ENCODE peak calls at places on chromosome 22, in ten cellular contexts. L is mammary epithelial cell; T is IMR-90; E is HCT116; Y is fibroblast of lung; J is BE2C; N is MM.1S; P is Caco-2; U is CD8-positive, alpha-beta T cell; I is sigmoid colon. Q is an unnamed sample. For H3K9me3 and H3K4me1, the result is how much of the 10 kb centered on the place peaks cover.

GRCh38 chr22:25494774-25495173 is 69.7 kb upstream of the GRK3 start:
- DNase-seq in Y (no peak), J (no peak), I (no peak), T (no peak), N (peak), U (no peak), L (no peak), E (no peak), P (no peak), Q (no peak)

GRCh38 chr22:45597460-45598192 is 74.0 kb upstream of the ATXN10 start:
- DNase-seq in N (no peak), U (no peak), I (no peak), T (no peak), L (no peak), E (no peak), P (peak), Y (no peak), J (no peak), Q (no peak)

GRCh38 chr22:32801001-32801435 is 487 bp upstream of the TIMP3 start:
- DNase-seq in I (no peak), N (no peak), T (no peak), P (no peak), Y (peak), J (no peak), E (no peak), U (no peak), L (no peak), Q (no peak)

GRCh38 chr22:45319319-45319675 is 9.6 kb downstream of the FAM118A start:
- DNase-seq in N (no peak), P (no peak), I (peak), U (peak), Y (peak), J (peak), E (no peak), T (peak), L (no peak), Q (no peak)

GRCh38 chr22:32996702-32997101 is 61.5 kb downstream of the SYN3 start:
- DNase-seq in N (no peak), T (no peak), Y (no peak), P (no peak), I (peak), L (peak), J (no peak), E (no peak), U (no peak), Q (peak)

GRCh38 chr22:41638124-41638523 is 17.0 kb downstream of the XRCC6 start:
- DNase-seq in Y (no peak), U (no peak), N (no peak), I (no peak), T (no peak), E (no peak), J (no peak), L (no peak), P (no peak), Q (no peak)

GRCh38 chr22:17418890-17419324 is 49.6 kb downstream of the CECR2 start:
- DNase-seq in E (no peak), L (no peak), U (no peak), I (no peak), J (no peak), P (no peak), Y (no peak), T (no peak), N (no peak), Q (no peak)

GRCh38 chr22:29689872-29690213 is 30.0 kb upstream of the CABP7 start:
- DNase-seq in I (no peak), J (peak), U (peak), P (no peak), Y (peak), L (peak), N (peak), T (peak), E (no peak), Q (peak)

GRCh38 chr22:29784451-29785361 is 17.5 kb downstream of the UQCR10 start:
- DNase-seq in P (no peak), L (no peak), Y (peak), J (no peak), T (peak), U (no peak), N (no peak), E (no peak), I (no peak), Q (no peak)

GRCh38 chr22:45580703-45581381 is 78.2 kb downstream of the FBLN1 start:
- DNase-seq in Y (no peak), E (no peak), U (no peak), P (no peak), J (no peak), L (no peak), T (no peak), N (no peak), I (no peak), Q (no peak)

GRCh38 chr22:19178065-19178658 is 374 bp downstream of the SLC25A1 start:
- DNase-seq in E (no peak), N (peak), P (peak), L (peak), T (peak), I (peak), J (peak), U (peak), Y (peak), Q (peak)

GRCh38 chr22:18023509-18024275 is 669 bp downstream of the MICAL3 start:
- DNase-seq in I (peak), Y (peak), P (peak), N (peak), E (peak), T (peak), J (peak), U (peak), L (peak), Q (peak)

GRCh38 chr22:35839811-35840739 is 122.4 kb downstream of the APOL5 start:
- DNase-seq in T (peak), E (peak), Y (peak), J (peak), I (peak), U (peak), N (peak), P (peak), L (peak), Q (peak)

GRCh38 chr22:30607939-30608338 is 965 bp downstream of the TCN2 start:
- DNase-seq in U (no peak), N (no peak), P (no peak), Y (no peak), L (no peak), T (no peak), J (no peak), I (no peak), E (no peak), Q (no peak)

GRCh38 chr22:33747576-33748180 is 172.6 kb downstream of the LARGE1 start:
- DNase-seq in J (no peak), N (peak), E (no peak), I (no peak), U (no peak), L (no peak), T (no peak), P (no peak), Y (no peak), Q (no peak)

GRCh38 chr22:32329202-32329645 is 28.4 kb upstream of the RFPL3 start:
- DNase-seq in P (no peak), U (no peak), T (no peak), N (no peak), J (no peak), L (no peak), I (no peak), E (no peak), Y (no peak), Q (no peak)

GRCh38 chr22:40479887-40480538 is 109.6 kb downstream of the SGSM3 start:
- DNase-seq in U (no peak), E (no peak), N (no peak), T (peak), Y (peak), L (peak), P (no peak), I (no peak), J (no peak), Q (no peak)

GRCh38 chr22:41217553-41218157 is 12.5 kb downstream of the L3MBTL2 start:
- DNase-seq in U (peak), P (no peak), T (peak), I (peak), N (peak), L (no peak), E (no peak), J (peak), Y (peak), Q (peak)

GRCh38 chr22:36405671-36406070 is 17.9 kb upstream of the MYH9 start:
- DNase-seq in I (no peak), Y (peak), E (no peak), L (peak), N (peak), P (no peak), T (no peak), U (peak), J (no peak), Q (no peak)

GRCh38 chr22:25729595-25729994 is 12.4 kb upstream of the MYO18B start:
- DNase-seq in T (no peak), P (no peak), J (peak), E (no peak), Y (no peak), N (no peak), U (no peak), I (no peak), L (no peak), Q (no peak)

GRCh38 chr22:44312766-44313165 is at the start of gene SHISAL1:
- DNase-seq in P (no peak), L (peak), N (no peak), U (no peak), T (peak), E (no peak), J (no peak), I (no peak), Y (no peak), Q (peak)

GRCh38 chr22:42655693-42656092 is 6.5 kb upstream of the CYB5R3 start:
- DNase-seq in J (peak), E (no peak), U (no peak), L (no peak), N (peak), P (no peak), I (no peak), Y (no peak), T (no peak), Q (no peak)

GRCh38 chr22:28395920-28396447 is 283.7 kb downstream of the TTC28 start:
- DNase-seq in U (no peak), L (no peak), T (peak), I (no peak), Y (peak), E (no peak), N (no peak), J (no peak), P (no peak), Q (no peak)

GRCh38 chr22:41411021-41411851 is 29.5 kb downstream of the TEF start:
- DNase-seq in N (no peak), L (no peak), U (no peak), J (no peak), E (no peak), I (peak), T (no peak), P (no peak), Y (no peak), Q (no peak)

GRCh38 chr22:40716116-40716515 is 36.8 kb downstream of the MCHR1 start:
- DNase-seq in T (no peak), J (no peak), I (no peak), E (no peak), P (no peak), L (no peak), N (no peak), U (no peak), Y (no peak), Q (no peak)

GRCh38 chr22:38016182-38017078 is 32.1 kb upstream of the SOX10 start:
- DNase-seq in U (no peak), P (no peak), N (no peak), E (no peak), Y (peak), T (peak), J (no peak), I (peak), L (peak), Q (peak)

GRCh38 chr22:38014083-38014482 is 29.7 kb upstream of the SOX10 start:
- DNase-seq in L (no peak), Y (no peak), N (no peak), I (no peak), T (no peak), E (no peak), P (no peak), J (no peak), U (no peak), Q (no peak)

GRCh38 chr22:38018938-38019827 is 34.8 kb upstream of the SOX10 start:
- DNase-seq in U (no peak), N (no peak), E (no peak), L (no peak), I (no peak), Y (no peak), T (no peak), J (no peak), P (no peak), Q (no peak)

GRCh38 chr22:38017939-38018885 is 33.9 kb upstream of the SOX10 start:
- DNase-seq in J (no peak), U (no peak), T (no peak), E (no peak), N (no peak), P (no peak), Y (no peak), I (no peak), L (no peak), Q (no peak)

DNA sequence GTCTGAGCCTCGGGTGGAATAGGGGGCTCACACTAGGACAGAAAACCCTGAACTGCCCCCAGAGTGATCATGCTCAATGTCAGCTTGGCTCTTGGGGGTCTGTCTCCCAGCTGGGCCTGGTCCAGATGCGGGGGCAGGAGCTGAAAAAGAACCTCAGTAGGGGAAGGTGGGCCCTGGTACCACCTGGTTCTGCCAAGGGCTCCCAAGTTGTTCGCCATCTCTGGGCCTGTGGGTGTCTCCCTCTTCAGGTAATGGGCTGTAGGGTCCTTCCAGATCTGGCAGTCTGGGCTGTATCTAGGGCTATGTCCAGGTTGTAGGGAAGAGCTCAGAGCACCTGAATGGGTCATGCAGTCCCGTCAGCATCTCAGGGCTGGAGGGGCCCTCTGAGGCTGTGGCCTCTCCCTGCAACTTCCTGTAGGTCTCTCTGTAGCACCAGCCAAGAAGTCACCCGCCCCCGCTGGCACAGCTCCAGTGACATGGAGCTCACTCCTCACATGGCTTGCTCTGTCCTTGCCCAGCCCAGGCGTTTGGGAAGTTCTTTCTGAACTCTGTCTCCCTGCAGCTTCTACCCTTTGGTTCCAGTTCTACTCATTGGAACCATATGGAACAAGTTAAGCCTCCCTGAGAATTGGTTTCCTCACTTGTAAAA is 33.0 kb upstream of the SOX10 start:
- DNase-seq in E (no peak), Y (peak), P (no peak), J (peak), U (no peak), T (peak), L (peak), I (peak), N (no peak), Q (peak)
- TF ChIP-seq CTCF in E (no peak), Y (no peak), P (no peak), J (peak), U (no peak), T (no peak), L (no peak), I (no peak), N (no peak), Q (no peak)

DNA sequence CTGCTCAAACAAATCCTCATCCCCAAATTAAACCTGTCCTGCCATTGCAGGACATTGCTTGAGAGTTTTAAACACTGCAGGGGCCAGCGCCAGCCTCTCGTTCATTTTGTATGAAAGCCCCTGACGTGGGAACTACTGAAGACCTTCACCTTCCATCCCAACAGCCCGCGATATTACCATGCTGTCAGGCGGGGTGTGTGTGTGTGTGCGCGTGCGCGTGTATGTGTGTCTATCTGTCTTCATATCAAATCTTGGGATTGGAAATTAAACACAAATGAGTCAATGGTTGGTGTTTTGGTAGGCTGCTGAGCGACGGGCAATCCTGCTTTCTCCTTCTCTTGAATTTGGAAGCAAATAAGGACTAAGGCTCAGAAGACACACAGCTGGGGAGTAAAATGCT is 776.9 kb downstream of the TBC1D22A start:
- DNase-seq in E (no peak), I (no peak), L (no peak), T (no peak), N (no peak), P (no peak), U (no peak), Y (no peak), J (no peak), Q (no peak)
- H3K9me3 ChIP-seq in E (under half), I (under half), L (under half), T (under half), N (under half), P (under half), U (under half), Y (under half), J (under half), Q (under half)

GRCh38 chr22:23093090-23093788 is 22.9 kb downstream of the GNAZ start:
- DNase-seq in I (no peak), P (no peak), U (no peak), L (no peak), N (no peak), Y (no peak), T (no peak), E (no peak), J (no peak), Q (no peak)

GRCh38 chr22:23095467-23096342 is 25.4 kb downstream of the GNAZ start:
- DNase-seq in T (no peak), Y (no peak), U (no peak), E (no peak), P (no peak), N (no peak), I (no peak), L (no peak), J (no peak), Q (no peak)

GRCh38 chr22:23092217-23092955 is 22.1 kb downstream of the GNAZ start:
- DNase-seq in I (no peak), T (no peak), J (no peak), E (no peak), L (no peak), U (no peak), Y (no peak), P (no peak), N (no peak), Q (no peak)

GRCh38 chr22:23094695-23095466 is 24.6 kb downstream of the GNAZ start:
- DNase-seq in P (no peak), E (no peak), I (no peak), Y (no peak), N (no peak), T (no peak), J (no peak), U (no peak), L (no peak), Q (no peak)

DNA sequence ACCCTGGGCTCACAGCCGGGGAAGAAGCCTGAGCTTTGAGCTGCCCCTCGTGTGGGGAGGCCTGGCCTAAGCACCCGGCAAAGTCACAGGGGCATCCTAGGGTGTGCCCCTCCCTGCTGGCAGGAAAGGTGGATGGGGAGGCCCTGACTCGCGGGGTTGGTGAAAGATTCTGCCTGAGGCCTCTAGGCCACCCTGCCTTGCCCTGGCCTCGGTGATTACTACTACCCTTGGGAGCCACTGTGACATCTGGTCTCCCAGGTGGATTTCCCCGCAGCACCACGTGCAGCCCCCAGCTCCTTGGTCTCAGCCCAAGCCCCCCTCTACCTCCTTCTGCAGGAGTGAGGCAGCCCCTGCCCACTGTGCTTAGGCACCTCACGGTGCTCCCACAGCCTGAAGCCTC is 23.9 kb downstream of the GNAZ start:
- DNase-seq in L (no peak), Y (no peak), J (no peak), N (no peak), P (no peak), T (no peak), E (no peak), U (no peak), I (no peak), Q (no peak)
- H3K4me1 ChIP-seq in L (under half), Y (under half), J (under half), N (under half), P (under half), T (under half), E (under half), U (under half), I (under half), Q (under half)

DNA sequence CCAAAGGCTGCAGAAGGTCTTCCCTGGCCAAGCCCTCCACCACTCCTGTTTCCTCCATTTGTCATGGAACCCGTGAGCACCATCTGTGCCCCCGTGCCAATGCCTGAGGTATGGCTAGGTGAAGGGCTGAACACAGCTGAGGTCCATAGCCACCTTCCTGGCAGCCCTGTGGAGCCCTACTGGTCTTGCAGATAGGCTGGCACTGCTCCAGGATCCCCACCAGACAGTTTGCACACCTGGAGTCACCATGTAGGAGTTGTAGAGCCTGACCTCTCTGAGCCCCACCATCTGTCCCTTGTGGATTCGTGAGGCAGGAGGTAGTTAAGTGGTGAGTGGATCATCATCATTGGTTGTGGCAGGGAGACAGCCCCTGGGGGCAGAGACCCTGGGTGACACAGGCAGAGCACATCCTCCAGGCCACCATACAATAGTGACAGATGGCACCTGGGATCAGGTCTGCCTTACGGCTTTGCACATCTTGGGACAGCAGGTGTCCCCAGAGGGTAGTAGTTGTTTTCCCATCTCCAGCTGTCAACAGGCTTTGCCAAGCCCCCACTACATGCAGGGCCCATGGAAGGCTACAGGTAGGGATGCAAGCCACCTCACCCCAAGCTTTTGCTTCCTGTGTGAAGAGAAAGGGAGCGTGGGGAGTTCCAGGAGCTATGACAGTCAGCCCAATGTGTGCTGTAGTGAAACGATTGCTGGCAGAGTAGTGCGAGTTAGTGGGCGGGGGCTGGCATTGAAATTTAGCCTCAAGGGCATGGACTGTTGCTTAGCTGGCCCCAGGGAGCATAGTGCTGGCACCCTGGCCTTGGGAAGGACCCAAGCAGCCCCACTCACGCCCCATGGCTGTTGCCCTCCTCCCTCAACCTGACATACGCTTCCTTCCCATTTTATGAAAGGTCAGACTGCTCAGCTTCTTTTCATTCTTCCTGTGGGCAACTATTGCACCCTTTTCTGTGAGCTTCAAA is 52.4 kb upstream of the SUSD2 start:
- DNase-seq in E (no peak), N (no peak), J (no peak), P (no peak), U (no peak), Y (no peak), L (no peak), I (peak), T (no peak), Q (no peak)
- TF ChIP-seq CTCF in E (no peak), N (no peak), J (peak), P (no peak), U (no peak), Y (no peak), L (no peak), I (no peak), T (no peak), Q (no peak)

GRCh38 chr22:50535113-50535512 is 5.3 kb upstream of the TYMP start:
- DNase-seq in N (no peak), T (no peak), Y (no peak), J (no peak), I (no peak), P (no peak), U (no peak), L (no peak), E (no peak), Q (no peak)
- H3K9me3 ChIP-seq in N (under half), T (under half), Y (under half), J (under half), I (under half), P (under half), U (under half), L (under half), E (under half), Q (under half)

Q was measured in mucosa of descending colon.